ENCODE peak calls at places on chromosomes 16 and 17, in six cellular contexts. A, H, F, W, J and R are unnamed samples.

GRCh38 chr16:84367750-84368320 is 503 bp upstream of the ATP2C2 start:
- DNase-seq in F (no peak), A (no peak), J (no peak), W (no peak), H (no peak), R (peak)

GRCh38 chr17:80512233-80512632 is 32.4 kb upstream of the RPTOR start:
- DNase-seq in J (no peak), F (no peak), H (peak), W (no peak), A (no peak), R (peak)

GRCh38 chr17:74296548-74296936 is 22.5 kb downstream of the DNAI2 start:
- DNase-seq in F (no peak), H (peak), J (no peak), W (peak), A (no peak), R (peak)

GRCh38 chr17:58310511-58311428 is 17.8 kb downstream of the TSPOAP1 start:
- DNase-seq in F (no peak), W (no peak), J (peak), H (no peak), A (no peak), R (no peak)

GRCh38 chr16:84390131-84390785 is 21.9 kb downstream of the ATP2C2 start:
- DNase-seq in J (no peak), F (no peak), A (no peak), H (no peak), W (no peak), R (peak)

GRCh38 chr16:13099822-13100221 is 198.4 kb downstream of the SHISA9 start:
- DNase-seq in F (no peak), H (no peak), W (no peak), A (no peak), J (no peak), R (no peak)

GRCh38 chr17:39001703-39002637 is 34.8 kb upstream of the FBXO47 start:
- DNase-seq in H (peak), J (no peak), W (peak), F (no peak), A (peak), R (peak)

GRCh38 chr17:60386475-60387058 is 5.4 kb downstream of the USP32 start:
- DNase-seq in F (no peak), A (no peak), W (no peak), H (no peak), J (no peak), R (no peak)

GRCh38 chr17:17900615-17901520 is 64.1 kb upstream of the SREBF1 start:
- DNase-seq in H (peak), F (no peak), W (peak), A (peak), J (no peak), R (peak)

GRCh38 chr17:47694818-47695663 is 1.1 kb downstream of the TBKBP1 start:
- DNase-seq in W (peak), F (peak), J (no peak), H (peak), A (no peak), R (peak)

GRCh38 chr17:56785396-56785795 is 48.3 kb downstream of the C17orf67 start:
- DNase-seq in J (no peak), A (peak), H (peak), F (no peak), W (no peak), R (peak)

GRCh38 chr17:79948406-79948917 is 87.2 kb downstream of the TBC1D16 start:
- DNase-seq in W (no peak), F (no peak), J (peak), H (no peak), A (no peak), R (no peak)

GRCh38 chr16:63096857-63097256 is 1060.6 kb upstream of the CDH8 start:
- DNase-seq in J (no peak), H (no peak), A (no peak), F (no peak), W (no peak), R (no peak)

GRCh38 chr17:8117367-8117979 is 841 bp downstream of the ALOXE3 start:
- DNase-seq in A (no peak), W (no peak), H (peak), F (no peak), J (no peak), R (no peak)

GRCh38 chr17:65163990-65164495 is 26.9 kb downstream of the RGS9 start:
- DNase-seq in A (no peak), J (peak), F (no peak), W (peak), H (peak), R (peak)

GRCh38 chr17:82005701-82006348 is 16.9 kb downstream of the CENPX start:
- DNase-seq in W (no peak), A (no peak), F (no peak), J (no peak), H (no peak), R (no peak)